ENCODE peak calls at places on chromosomes 7 and 10, in seven cellular contexts. J is naive thymus-derived CD4-positive, alpha-beta T cell; H is IMR-90; N is right cardiac atrium; X is A549; R is OCI-LY7; P is adrenal gland. Z is an unnamed sample.

GRCh38 chr10:133422821-133423771 is 1.3 kb downstream of the SPRN start:
- DNase-seq in P (no peak), J (no peak), H (no peak), R (no peak), N (no peak), X (no peak), Z (peak; percentile 75)

GRCh38 chr7:23022258-23022745 is 8.4 kb upstream of the HYCC1 start:
- DNase-seq in R (no peak), H (peak; percentile 95), N (peak; percentile 66), J (no peak), P (no peak), X (no peak), Z (no peak)

GRCh38 chr10:121935702-121936101 is 7.9 kb upstream of the ATE1 start:
- DNase-seq in P (no peak), J (no peak), N (no peak), H (no peak), X (peak; percentile 91), R (no peak), Z (no peak)

GRCh38 chr7:17557305-17557704 is 258.9 kb downstream of the AHR start:
- DNase-seq in P (peak; percentile 28), H (peak; percentile 21), R (no peak), J (no peak), N (no peak), X (no peak), Z (no peak)

GRCh38 chr7:92205987-92206386 is 27.0 kb upstream of the LRRD1 start:
- DNase-seq in N (no peak), J (no peak), X (no peak), H (no peak), P (no peak), R (no peak), Z (no peak)

GRCh38 chr10:86139066-86139657 is 227.4 kb downstream of the GRID1 start:
- DNase-seq in N (no peak), R (peak; percentile 18), P (peak; percentile 8), X (peak; percentile 29), H (no peak), J (no peak), Z (no peak)

GRCh38 chr10:69869291-69869841 is 67.7 kb downstream of the COL13A1 start:
- DNase-seq in H (peak; percentile 53), P (no peak), X (no peak), R (no peak), J (no peak), N (peak; percentile 59), Z (no peak)

GRCh38 chr10:55220975-55221374 is 419.9 kb upstream of the PCDH15 start:
- DNase-seq in J (no peak), N (no peak), P (no peak), X (no peak), R (no peak), H (no peak), Z (no peak)

GRCh38 chr10:49387029-49387428 is 8.9 kb downstream of the DRGX start:
- DNase-seq in P (no peak), R (no peak), H (peak; percentile 94), N (no peak), J (no peak), X (no peak), Z (no peak)

GRCh38 chr7:73577627-73578341 is 595 bp downstream of the TBL2 start:
- DNase-seq in N (no peak), J (no peak), H (no peak), P (peak; percentile 35), X (no peak), R (no peak), Z (peak; percentile 80)

GRCh38 chr7:131425992-131426391 is 98.3 kb downstream of the MKLN1 start:
- DNase-seq in P (no peak), R (no peak), J (no peak), H (no peak), N (no peak), X (no peak), Z (no peak)

GRCh38 chr10:116014326-116014725 is 258.7 kb downstream of the GFRA1 start:
- DNase-seq in H (no peak), R (no peak), P (no peak), J (no peak), N (no peak), X (no peak), Z (no peak)

GRCh38 chr7:112566392-112567324 is 85.9 kb downstream of the LSMEM1 start:
- DNase-seq in X (no peak), N (no peak), P (no peak), J (no peak), H (no peak), R (no peak), Z (no peak)

GRCh38 chr7:39720586-39720985 is 97.2 kb downstream of the RALA start:
- DNase-seq in J (no peak), N (no peak), X (no peak), R (no peak), H (no peak), P (no peak), Z (no peak)

GRCh38 chr7:100966542-100967291 is 2.6 kb upstream of the MUC12 start:
- DNase-seq in R (no peak), N (no peak), H (no peak), J (no peak), P (no peak), X (no peak), Z (no peak)

GRCh38 chr10:112953760-112954159 is 3.7 kb downstream of the TCF7L2 start:
- DNase-seq in P (no peak), J (no peak), N (no peak), X (peak; percentile 51), H (peak; percentile 82), R (no peak), Z (no peak)

GRCh38 chr10:49023071-49023470 is 83.4 kb upstream of the LRRC18 start:
- DNase-seq in R (no peak), J (no peak), H (no peak), N (no peak), P (no peak), X (no peak), Z (no peak)

GRCh38 chr7:117995850-117996650 is 122.8 kb upstream of the CTTNBP2 start:
- DNase-seq in H (peak; percentile 5), J (no peak), R (no peak), P (no peak), N (no peak), X (no peak), Z (no peak)

GRCh38 chr7:45922810-45923209 is 1.7 kb upstream of the IGFBP3 start:
- DNase-seq in J (no peak), N (peak; percentile 51), R (peak; percentile 8), H (no peak), X (peak; percentile 41), P (no peak), Z (no peak)

DNA sequence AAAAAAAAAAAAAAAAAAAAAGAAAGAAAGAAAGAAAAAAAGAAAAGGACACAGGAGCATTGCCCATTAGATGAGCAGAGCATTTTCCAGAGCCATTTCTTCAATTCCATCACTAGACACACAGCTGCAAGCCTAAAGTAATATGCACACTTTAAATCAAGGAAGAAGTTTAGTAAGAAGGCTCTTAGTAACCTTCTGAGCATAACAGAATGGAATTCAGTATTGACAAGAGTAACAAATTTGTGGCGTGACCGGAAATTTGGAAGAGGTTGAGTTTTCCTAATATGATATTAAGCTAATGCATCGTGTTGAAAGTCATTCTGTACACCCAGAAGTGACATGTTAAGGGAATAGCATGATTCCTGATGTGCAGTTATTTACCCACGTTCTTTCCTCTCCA is 35.3 kb downstream of the SMURF1 start:
- DNase-seq in R (no peak), X (no peak), P (no peak), N (no peak), J (no peak), H (peak; percentile 73), Z (no peak)
- H3K4me1 ChIP-seq in R (peaks cover 11% of the 10 kb centered on the region), X (peaks cover 93% of the 10 kb centered on the region), P (peaks cover 11% of the 10 kb centered on the region), N (peaks cover 10% of the 10 kb centered on the region), J (no peaks in the 10 kb centered on the region), H (peaks cover 38% of the 10 kb centered on the region), Z (peaks cover 44% of the 10 kb centered on the region)

GRCh38 chr10:33136781-33137180 is 178.8 kb upstream of the ITGB1 start:
- DNase-seq in P (no peak), X (no peak), N (no peak), J (no peak), R (no peak), H (peak; percentile 78), Z (no peak)
- H3K4me1 ChIP-seq in P (no peaks in the 10 kb centered on the region), X (peaks cover 53% of the 10 kb centered on the region), N (no peaks in the 10 kb centered on the region), J (peaks cover 79% of the 10 kb centered on the region), R (peaks cover 24% of the 10 kb centered on the region), H (peaks cover 19% of the 10 kb centered on the region), Z (peaks cover 50% of the 10 kb centered on the region)

DNA sequence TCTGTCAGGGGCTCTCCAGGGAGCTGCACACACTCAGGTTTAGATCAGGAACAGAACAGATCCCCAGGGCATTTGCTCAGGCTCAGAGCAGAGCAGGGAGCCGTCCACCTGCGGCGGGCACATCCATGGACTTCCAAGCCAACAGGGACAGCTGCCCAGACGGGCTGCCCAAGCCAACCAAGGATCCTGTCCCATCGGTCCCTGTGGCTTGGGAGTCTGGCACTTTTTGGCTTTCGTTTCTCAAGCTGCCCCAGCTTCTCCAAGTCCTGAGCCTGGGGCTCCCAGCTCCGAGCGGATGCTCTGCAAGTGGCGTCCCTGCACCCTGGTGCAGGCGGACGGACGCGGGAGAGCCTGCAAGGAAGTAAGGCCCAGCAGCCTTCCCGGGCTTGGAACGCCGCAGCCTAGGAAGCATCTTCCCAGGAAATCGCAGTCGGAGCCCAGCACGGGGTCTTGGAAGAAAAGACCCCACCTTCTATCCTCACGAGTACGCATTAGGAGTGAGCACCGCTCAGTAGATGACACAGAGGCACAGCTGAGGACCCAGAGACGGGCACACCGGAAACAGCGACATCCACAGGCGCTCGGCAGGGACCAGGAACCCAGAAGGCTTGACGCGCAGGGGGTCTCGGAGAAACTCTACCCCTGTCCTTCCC is 6.0 kb downstream of the GPR146 start:
- DNase-seq in R (no peak), H (no peak), J (no peak), P (no peak), X (no peak), N (peak; percentile 49), Z (peak; percentile 68)
- H3K4me1 ChIP-seq in R (peaks cover 1% of the 10 kb centered on the region), H (no peaks in the 10 kb centered on the region), J (peaks cover 33% of the 10 kb centered on the region), P (peaks cover 1% of the 10 kb centered on the region), X (peaks cover 6% of the 10 kb centered on the region), N (peaks cover 31% of the 10 kb centered on the region), Z (peaks cover 35% of the 10 kb centered on the region)

DNA sequence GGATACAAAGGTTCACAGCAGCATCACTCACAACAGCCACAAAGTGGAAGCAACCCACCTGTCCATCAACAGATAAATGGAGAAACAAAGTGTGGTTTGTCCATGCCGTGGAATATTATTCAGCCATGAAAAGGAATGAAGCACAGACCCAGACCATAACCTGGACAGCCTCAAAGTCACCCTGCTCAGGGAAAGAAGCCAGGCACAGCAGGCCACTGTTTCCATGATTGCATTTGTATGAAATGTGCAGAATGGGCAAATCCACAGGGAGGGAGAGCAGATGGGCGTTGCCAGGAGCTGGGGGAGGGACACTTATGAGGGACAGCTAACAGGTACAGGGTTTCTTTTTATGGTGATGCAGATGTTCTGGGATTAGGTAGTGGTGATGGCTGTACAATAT is 30.3 kb downstream of the FOXL3 start:
- DNase-seq in R (no peak), H (no peak), J (no peak), P (no peak), N (no peak), X (no peak), Z (peak; percentile 33)
- H3K4me1 ChIP-seq in R (no peaks in the 10 kb centered on the region), H (no peaks in the 10 kb centered on the region), J (no peaks in the 10 kb centered on the region), P (no peaks in the 10 kb centered on the region), N (no peaks in the 10 kb centered on the region), X (no peaks in the 10 kb centered on the region), Z (peaks cover 12% of the 10 kb centered on the region)

Z was measured in spleen.